ENCODE peak calls at places on chromosome 4, in eight cellular contexts. One of them, this sample, is unnamed.

GRCh38 chr4:74501579-74501978 is 56.6 kb downstream of the AREG start:
- DNase-seq in ELR: peak; percentile 94
- DNase-seq in ovary: no peak
- DNase-seq in NCI-H524: no peak
- DNase-seq in GM23248: peak; percentile 78
- DNase-seq in cerebellar cortex: no peak
- DNase-seq in suprapubic skin: no peak
- DNase-seq in hypothalamus: no peak
- DNase-seq in this sample: no peak

GRCh38 chr4:1593458-1593857 is 90.7 kb downstream of the FAM53A start:
- DNase-seq in ovary: no peak
- DNase-seq in ELR: no peak
- DNase-seq in NCI-H524: no peak
- DNase-seq in suprapubic skin: no peak
- DNase-seq in cerebellar cortex: no peak
- DNase-seq in GM23248: no peak
- DNase-seq in hypothalamus: no peak
- DNase-seq in this sample: no peak

GRCh38 chr4:171067422-171067821 is 745.8 kb upstream of the GALNTL6 start:
- DNase-seq in GM23248: no peak
- DNase-seq in ovary: no peak
- DNase-seq in suprapubic skin: no peak
- DNase-seq in hypothalamus: no peak
- DNase-seq in NCI-H524: no peak
- DNase-seq in ELR: peak; percentile 22
- DNase-seq in cerebellar cortex: no peak
- DNase-seq in this sample: no peak

GRCh38 chr4:8383016-8383415 is 57.5 kb downstream of the ACOX3 start:
- DNase-seq in cerebellar cortex: no peak
- DNase-seq in suprapubic skin: no peak
- DNase-seq in NCI-H524: no peak
- DNase-seq in ELR: no peak
- DNase-seq in ovary: no peak
- DNase-seq in hypothalamus: no peak
- DNase-seq in GM23248: no peak
- DNase-seq in this sample: no peak

GRCh38 chr4:156968479-156968984 is 3.1 kb downstream of the PDGFC start:
- DNase-seq in suprapubic skin: no peak
- DNase-seq in ELR: peak; percentile 81
- DNase-seq in cerebellar cortex: peak; percentile 55
- DNase-seq in hypothalamus: peak; percentile 5
- DNase-seq in ovary: peak; percentile 55
- DNase-seq in GM23248: peak; percentile 81
- DNase-seq in NCI-H524: peak; percentile 23
- DNase-seq in this sample: peak; percentile 81

GRCh38 chr4:140048419-140049022 is 105.5 kb downstream of the MAML3 start:
- DNase-seq in cerebellar cortex: no peak
- DNase-seq in ovary: no peak
- DNase-seq in GM23248: no peak
- DNase-seq in ELR: no peak
- DNase-seq in suprapubic skin: no peak
- DNase-seq in hypothalamus: no peak
- DNase-seq in NCI-H524: no peak
- DNase-seq in this sample: no peak

GRCh38 chr4:175871774-175872405 is 59.8 kb upstream of the GPM6A start:
- DNase-seq in suprapubic skin: no peak
- DNase-seq in NCI-H524: no peak
- DNase-seq in hypothalamus: no peak
- DNase-seq in GM23248: no peak
- DNase-seq in ELR: peak; percentile 56
- DNase-seq in ovary: no peak
- DNase-seq in cerebellar cortex: no peak
- DNase-seq in this sample: no peak

GRCh38 chr4:15031993-15032660 is 29.8 kb downstream of the CPEB2 start:
- DNase-seq in GM23248: peak; percentile 67
- DNase-seq in cerebellar cortex: no peak
- DNase-seq in ovary: no peak
- DNase-seq in suprapubic skin: no peak
- DNase-seq in hypothalamus: no peak
- DNase-seq in ELR: peak; percentile 81
- DNase-seq in NCI-H524: no peak
- DNase-seq in this sample: no peak

GRCh38 chr4:175639346-175639745 is 172.7 kb downstream of the GPM6A start:
- DNase-seq in GM23248: no peak
- DNase-seq in cerebellar cortex: no peak
- DNase-seq in NCI-H524: no peak
- DNase-seq in suprapubic skin: no peak
- DNase-seq in ovary: no peak
- DNase-seq in ELR: no peak
- DNase-seq in hypothalamus: no peak
- DNase-seq in this sample: no peak

This sample was measured in ureter.